ENCODE peak calls at places on chromosomes 2 and 18, in seven cellular contexts. Z is iPS-NIHi11, U is NCI-H446 treated with DMSO at 0.1 percent for 48 hours, H is left lung, F is Caco-2, J is WTC11, G is NCI-H2227 treated with DMSO at 0.1 percent for 48 hours. N is an unnamed sample.

GRCh38 chr2:195535911-195536522 is 121.0 kb upstream of the SLC39A10 start:
- DNase-seq in Z (no peak), U (no peak), H (peak), F (no peak), J (no peak), G (no peak), N (no peak)

GRCh38 chr2:85647823-85648526 is 20.0 kb downstream of the SFTPB start:
- DNase-seq in Z (no peak), U (no peak), H (no peak), F (no peak), J (no peak), G (no peak), N (no peak)

GRCh38 chr2:33494155-33494779 is 17.8 kb downstream of the RASGRP3 start:
- DNase-seq in Z (no peak), U (no peak), H (no peak), F (no peak), J (no peak), G (no peak), N (no peak)

GRCh38 chr18:35289293-35290069 is 548 bp downstream of the ZSCAN30 start:
- DNase-seq in Z (peak), U (no peak), H (no peak), F (no peak), J (peak), G (peak), N (peak)

GRCh38 chr2:170218931-170219330 is 41.0 kb downstream of the MYO3B start:
- DNase-seq in Z (no peak), U (no peak), H (no peak), F (no peak), J (no peak), G (no peak), N (no peak)

GRCh38 chr2:64487256-64488049 is 33.5 kb downstream of the LGALSL start:
- DNase-seq in Z (no peak), U (no peak), H (no peak), F (no peak), J (no peak), G (no peak), N (no peak)

GRCh38 chr2:102453497-102453896 is 19.5 kb upstream of the SLC9A4 start:
- DNase-seq in Z (no peak), U (no peak), H (no peak), F (no peak), J (no peak), G (no peak), N (no peak)

GRCh38 chr2:210795506-210795905 is 239.1 kb downstream of the CPS1 start:
- DNase-seq in Z (no peak), U (no peak), H (no peak), F (no peak), J (no peak), G (no peak), N (no peak)

GRCh38 chr2:171513719-171514160 is 8.5 kb upstream of the CYBRD1 start:
- DNase-seq in Z (no peak), U (no peak), H (no peak), F (peak), J (no peak), G (no peak), N (no peak)

GRCh38 chr2:241659150-241659739 is 21.8 kb downstream of the ATG4B start:
- DNase-seq in Z (peak), U (no peak), H (peak), F (no peak), J (peak), G (peak), N (peak)

GRCh38 chr2:9124231-9124651 is 82.4 kb upstream of the ASAP2 start:
- DNase-seq in Z (no peak), U (no peak), H (no peak), F (no peak), J (no peak), G (no peak), N (no peak)

GRCh38 chr2:207629553-207629952 is 4.4 kb upstream of the METTL21A start:
- DNase-seq in Z (no peak), U (no peak), H (no peak), F (no peak), J (no peak), G (no peak), N (no peak)

GRCh38 chr2:128160616-128161275 is 69.7 kb downstream of the UGGT1 start:
- DNase-seq in Z (no peak), U (no peak), H (no peak), F (no peak), J (no peak), G (no peak), N (no peak)

GRCh38 chr2:196263181-196263747 is 91.9 kb upstream of the STK17B start:
- DNase-seq in Z (no peak), U (no peak), H (no peak), F (no peak), J (no peak), G (no peak), N (no peak)

GRCh38 chr2:234747833-234748559 is 203.8 kb upstream of the SH3BP4 start:
- DNase-seq in Z (no peak), U (no peak), H (no peak), F (no peak), J (no peak), G (no peak), N (no peak)

GRCh38 chr2:10342245-10342951 is 39.7 kb downstream of the HPCAL1 start:
- DNase-seq in Z (no peak), U (peak), H (peak), F (no peak), J (no peak), G (no peak), N (no peak)